ENCODE peak calls at places on chromosome 12, in seven cellular contexts. Z, Q, C, K, F, V and N are unnamed samples.

GRCh38 chr12:15608931-15609330 is 180.3 kb downstream of the EPS8 start:
- DNase-seq in Z (peak; percentile 32), K (no peak), V (no peak), F (no peak), Q (no peak), C (no peak), N (no peak)

GRCh38 chr12:111597731-111598636 is 1.1 kb downstream of the ATXN2 start:
- DNase-seq in F (peak; percentile 58), C (peak; percentile 49), Q (no peak), V (peak; percentile 52), K (peak; percentile 68), Z (peak; percentile 27), N (peak; percentile 44)

GRCh38 chr12:115980339-115980738 is 297.2 kb downstream of the MED13L start:
- DNase-seq in C (no peak), V (no peak), Z (no peak), K (no peak), F (no peak), Q (no peak), N (no peak)

GRCh38 chr12:102326987-102327386 is 129.4 kb upstream of the PMCH start:
- DNase-seq in C (no peak), V (no peak), Z (no peak), K (no peak), Q (no peak), F (no peak), N (no peak)

GRCh38 chr12:93813972-93814821 is 137.0 kb downstream of the CRADD start:
- DNase-seq in K (peak; percentile 86), F (peak; percentile 81), V (no peak), Z (peak; percentile 51), Q (no peak), C (peak; percentile 98), N (peak; percentile 28)

GRCh38 chr12:43113153-43113552 is 438.9 kb downstream of the ADAMTS20 start:
- DNase-seq in Z (peak; percentile 76), F (no peak), V (no peak), C (peak; percentile 39), K (no peak), Q (no peak), N (no peak)

GRCh38 chr12:810635-811415 is 58.4 kb downstream of the WNK1 start:
- DNase-seq in Z (no peak), C (no peak), K (no peak), V (no peak), F (no peak), Q (no peak), N (peak; percentile 79)

GRCh38 chr12:32400114-32400672 is 835 bp downstream of the FGD4 start:
- DNase-seq in Q (peak; percentile 59), C (peak; percentile 20), F (no peak), K (no peak), V (peak; percentile 30), Z (no peak), N (no peak)

GRCh38 chr12:68532204-68532886 is 78.4 kb upstream of the RAP1B start:
- DNase-seq in F (no peak), Z (peak; percentile 9), Q (no peak), V (no peak), C (no peak), K (no peak), N (no peak)

DNA sequence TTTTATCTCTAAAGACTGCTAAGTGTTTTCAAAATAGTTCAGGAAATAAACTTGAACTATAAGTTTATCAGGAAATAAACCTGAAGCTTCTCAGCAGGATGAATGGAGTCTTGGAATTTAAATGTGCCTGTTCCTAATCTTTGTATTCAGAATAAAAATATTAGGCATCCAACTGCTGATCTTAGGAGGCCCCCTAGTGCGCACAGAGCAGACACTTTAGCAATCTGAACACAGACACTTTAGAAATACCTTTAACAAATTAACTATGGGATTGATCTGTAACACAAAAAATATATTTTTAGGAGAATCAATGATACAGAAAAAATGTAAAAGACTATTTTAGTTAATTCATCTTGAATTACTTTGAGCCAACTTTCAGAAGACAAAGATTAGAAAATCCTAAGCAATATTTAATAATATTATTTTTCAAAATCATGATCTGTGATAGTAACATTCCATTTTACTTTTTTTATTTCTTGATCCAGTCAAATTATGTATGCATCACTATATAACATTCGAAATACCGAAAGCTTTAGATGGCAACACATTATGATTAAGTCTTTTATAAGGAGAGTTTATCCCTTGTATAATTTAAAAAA is 80.9 kb downstream of the SLC41A2 start:
- DNase-seq in C (peak; percentile 74), Z (peak; percentile 46), Q (peak; percentile 30), F (peak; percentile 24), V (peak; percentile 50), K (peak; percentile 55), N (peak; percentile 46)
- TF ChIP-seq CTCF in C (peak; percentile 86), Z (peak; percentile 75), Q (peak; percentile 33), F (peak; percentile 63), V (peak; percentile 78), K (peak; percentile 65), N (peak; percentile 40)

DNA sequence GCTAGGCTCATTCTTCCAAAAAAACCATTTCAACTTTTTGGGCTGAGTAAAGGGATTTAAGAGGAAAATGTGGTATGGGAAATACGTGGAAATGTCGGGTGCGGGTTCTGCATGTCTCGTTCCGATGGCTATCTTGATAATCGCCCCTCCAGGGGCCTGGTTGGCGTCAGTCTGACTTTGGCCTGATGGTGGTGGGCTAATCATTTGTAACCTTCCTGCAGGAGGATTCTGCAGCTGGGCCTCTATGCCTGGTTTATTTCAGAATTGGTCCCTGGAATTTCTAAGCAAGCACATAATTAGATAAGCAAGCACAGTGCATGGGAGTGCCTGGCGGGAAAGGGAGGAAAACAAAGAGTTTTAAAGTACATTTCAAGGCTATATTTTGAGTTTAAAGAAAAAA is 14.8 kb upstream of the SLC4A8 start:
- DNase-seq in V (no peak), F (no peak), K (no peak), Q (no peak), C (no peak), Z (no peak), N (no peak)
- H3K4me3 ChIP-seq in V (no peak overlapping the region), F (no peak overlapping the region), K (no peak overlapping the region), Q (no peak overlapping the region), C (no peak overlapping the region), Z (no peak overlapping the region), N (no peak overlapping the region)

GRCh38 chr12:109611223-109611622 is 37.6 kb downstream of the MVK start:
- DNase-seq in Q (no peak), F (no peak), Z (no peak), C (no peak), V (no peak), K (no peak), N (no peak)

GRCh38 chr12:109610523-109610922 is 36.9 kb downstream of the MVK start:
- DNase-seq in K (no peak), F (no peak), V (no peak), Z (no peak), Q (no peak), C (no peak), N (no peak)

GRCh38 chr12:109613611-109614455 is 40.2 kb downstream of the MVK start:
- DNase-seq in K (no peak), Z (no peak), F (no peak), Q (no peak), C (no peak), V (no peak), N (no peak)

GRCh38 chr12:109612003-109612402 is 38.4 kb downstream of the MVK start:
- DNase-seq in Q (no peak), K (no peak), V (no peak), F (no peak), C (no peak), Z (no peak), N (no peak)

GRCh38 chr12:109612975-109613502 is 39.4 kb downstream of the MVK start:
- DNase-seq in C (peak; percentile 36), F (no peak), K (no peak), V (peak; percentile 55), Q (peak; percentile 21), Z (no peak), N (peak; percentile 17)
- TF ChIP-seq CTCF in C (peak; percentile 40), F (no peak), K (peak; percentile 23), V (peak; percentile 27), Q (peak; percentile 49), Z (no peak), N (peak; percentile 42)

GRCh38 chr12:52052471-52053186 is 1.4 kb downstream of the NR4A1 start:
- DNase-seq in K (no peak), V (peak; percentile 73), Q (peak; percentile 64), C (peak; percentile 65), Z (no peak), F (no peak), N (peak; percentile 21)
- H3K4me3 ChIP-seq in K (peak overlapping the region; percentile 80), V (peak overlapping the region; percentile 75), Q (no peak overlapping the region), C (peak overlapping the region; percentile 70), Z (peak overlapping the region; percentile 76), F (peak overlapping the region; percentile 72), N (peak overlapping the region; percentile 90)

DNA sequence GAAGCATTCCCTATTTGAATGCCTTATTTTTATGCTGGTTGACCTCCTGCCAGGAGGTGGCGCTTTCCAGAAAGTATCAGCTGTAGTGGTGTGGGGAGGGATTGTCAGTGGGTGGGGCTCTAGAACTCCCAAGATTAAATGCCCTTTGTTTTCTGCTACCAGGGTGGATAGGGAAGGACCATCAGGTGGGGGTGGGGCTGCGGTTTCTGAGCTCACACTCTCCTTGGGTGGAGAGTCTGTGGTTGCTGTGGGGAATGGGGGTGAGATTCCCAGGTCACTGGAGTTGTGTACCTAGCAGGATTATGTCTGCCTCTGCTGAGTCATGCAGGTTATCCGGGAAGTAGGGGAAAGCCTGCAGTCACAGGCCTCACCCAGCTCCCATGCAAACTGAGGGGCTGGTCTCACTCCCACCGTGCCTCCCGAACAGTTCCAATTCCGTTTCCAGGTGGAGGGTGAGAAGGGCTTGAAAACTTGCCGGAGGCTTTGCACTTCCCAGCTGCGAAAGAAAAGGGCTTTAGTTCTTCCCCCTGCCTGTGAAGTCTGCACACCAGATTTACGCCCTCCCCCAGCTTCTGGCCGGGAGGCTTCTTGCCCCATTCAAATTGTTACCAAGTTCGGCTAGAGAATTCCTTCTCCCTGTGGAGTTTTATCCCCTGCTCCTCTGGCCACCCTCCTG is 68.4 kb downstream of the ALG10B start:
- DNase-seq in F (no peak), K (no peak), V (peak; percentile 52), Z (no peak), Q (peak; percentile 87), C (no peak), N (no peak)
- TF ChIP-seq CTCF in F (no peak), K (no peak), V (no peak), Z (no peak), Q (peak; percentile 41), C (no peak), N (no peak)